ENCODE peak calls at places on chromosomes 4 and X, in nine cellular contexts. L is ACHN; W is NCI-H1930; G is heart left ventricle; I is stimulated activated CD4-positive, alpha-beta T cell treated with anti-CD3 and anti-CD28 coated beads, Interleukin-2, amount 100 ng/mL, for 48 hours; E is activated CD8-positive, alpha-beta memory T cell treated with anti-CD3 and anti-CD28 coated beads for 1 hour; C is AG09309; D is heart right ventricle; U is HCEC 1CT. P is an unnamed sample.

GRCh38 chrX:155535866-155536265 is 76.9 kb downstream of the TMLHE start:
- DNase-seq in L (no peak), W (no peak), G (no peak), I (no peak), E (no peak), C (no peak), D (no peak), U (peak), P (no peak)

GRCh38 chr4:38581708-38582107 is 82.3 kb upstream of the KLF3 start:
- DNase-seq in L (no peak), W (no peak), G (no peak), I (no peak), E (no peak), C (no peak), D (no peak), U (no peak), P (no peak)

GRCh38 chr4:164906368-164906767 is 29.4 kb downstream of the APELA start:
- DNase-seq in L (no peak), W (no peak), G (no peak), I (no peak), E (no peak), C (no peak), D (no peak), U (no peak), P (no peak)

GRCh38 chr4:74267998-74268606 is 40.2 kb upstream of the EPGN start:
- DNase-seq in L (peak), W (no peak), G (no peak), I (no peak), E (no peak), C (no peak), D (no peak), U (peak), P (no peak)

GRCh38 chrX:69179380-69179911 is 14.2 kb upstream of the PJA1 start:
- DNase-seq in L (no peak), W (peak), G (no peak), I (no peak), E (no peak), C (no peak), D (no peak), U (no peak), P (no peak)

GRCh38 chr4:40718571-40718970 is 31.2 kb upstream of the NSUN7 start:
- DNase-seq in L (no peak), W (no peak), G (no peak), I (no peak), E (no peak), C (no peak), D (no peak), U (no peak), P (no peak)

GRCh38 chr4:13944095-13944501 is 316.6 kb upstream of the BOD1L1 start:
- DNase-seq in L (no peak), W (no peak), G (peak), I (no peak), E (no peak), C (no peak), D (peak), U (no peak), P (no peak)

GRCh38 chrX:6505960-6506359 is 29.0 kb downstream of the VCX3A start:
- DNase-seq in L (no peak), W (no peak), G (no peak), I (no peak), E (no peak), C (no peak), D (no peak), U (no peak), P (no peak)

GRCh38 chr4:175622887-175623286 is 189.2 kb downstream of the GPM6A start:
- DNase-seq in L (peak), W (no peak), G (no peak), I (no peak), E (no peak), C (no peak), D (no peak), U (no peak), P (no peak)

GRCh38 chr4:88264338-88264737 is 20.0 kb downstream of the PPM1K start:
- DNase-seq in L (no peak), W (no peak), G (no peak), I (no peak), E (no peak), C (no peak), D (no peak), U (no peak), P (no peak)

GRCh38 chrX:13492286-13492685 is 77.1 kb upstream of the EGFL6 start:
- DNase-seq in L (no peak), W (no peak), G (no peak), I (no peak), E (no peak), C (no peak), D (no peak), U (no peak), P (no peak)

GRCh38 chrX:139929876-139930275 is 3.0 kb downstream of the ATP11C start:
- DNase-seq in L (no peak), W (no peak), G (no peak), I (no peak), E (no peak), C (no peak), D (no peak), U (no peak), P (no peak)

GRCh38 chrX:49247916-49248811 is 12.9 kb downstream of the CCDC22 start:
- DNase-seq in L (no peak), W (no peak), G (no peak), I (no peak), E (no peak), C (no peak), D (no peak), U (no peak), P (no peak)

GRCh38 chrX:37509349-37509748 is 62.1 kb upstream of the LANCL3 start:
- DNase-seq in L (peak), W (no peak), G (no peak), I (no peak), E (no peak), C (no peak), D (no peak), U (no peak), P (no peak)

GRCh38 chr4:174210952-174211490 is 72.4 kb downstream of the FBXO8 start:
- DNase-seq in L (no peak), W (no peak), G (no peak), I (no peak), E (no peak), C (no peak), D (no peak), U (peak), P (no peak)

GRCh38 chrX:18649498-18649951 is 22.4 kb downstream of the RS1 start:
- DNase-seq in L (no peak), W (no peak), G (no peak), I (no peak), E (no peak), C (no peak), D (no peak), U (no peak), P (no peak)

GRCh38 chr4:138217567-138217966 is 24.6 kb downstream of the SLC7A11 start:
- DNase-seq in L (no peak), W (no peak), G (no peak), I (no peak), E (no peak), C (no peak), D (no peak), U (no peak), P (no peak)

GRCh38 chr4:181745933-181746627 is 497.1 kb upstream of the TENM3 start:
- DNase-seq in L (no peak), W (no peak), G (no peak), I (no peak), E (no peak), C (no peak), D (no peak), U (no peak), P (no peak)

GRCh38 chrX:133229361-133229760 is 11.2 kb upstream of the TFDP3 start:
- DNase-seq in L (peak), W (no peak), G (no peak), I (no peak), E (no peak), C (no peak), D (no peak), U (no peak), P (no peak)

GRCh38 chr4:101200561-101200960 is 146.8 kb downstream of the PPP3CA start:
- DNase-seq in L (peak), W (no peak), G (no peak), I (no peak), E (no peak), C (peak), D (no peak), U (peak), P (peak)

GRCh38 chrX:69025802-69026301 is 139.4 kb downstream of the PJA1 start:
- DNase-seq in L (no peak), W (no peak), G (no peak), I (no peak), E (no peak), C (peak), D (no peak), U (peak), P (no peak)

GRCh38 chr4:17552427-17552826 is 24.6 kb upstream of the LAP3 start:
- DNase-seq in L (no peak), W (no peak), G (no peak), I (no peak), E (no peak), C (no peak), D (no peak), U (no peak), P (no peak)

GRCh38 chrX:11434607-11435006 is 141.4 kb downstream of the AMELX start:
- DNase-seq in L (no peak), W (no peak), G (no peak), I (no peak), E (no peak), C (no peak), D (no peak), U (no peak), P (no peak)

GRCh38 chr4:117971406-117971805 is 62.9 kb upstream of the NDST3 start:
- DNase-seq in L (no peak), W (no peak), G (no peak), I (no peak), E (no peak), C (no peak), D (no peak), U (no peak), P (no peak)